ENCODE peak calls at places on chromosome 13, in four cellular contexts. R is K562, T is HEK293T, M is GM12878. G is an unnamed sample.

GRCh38 chr13:99505814-99506269 is 4.6 kb downstream of the TM9SF2 start:
- DNase-seq in M (no peak), T (no peak), R (no peak), G (no peak)

GRCh38 chr13:79503069-79503468 is 22.1 kb downstream of the NDFIP2 start:
- DNase-seq in R (no peak), T (no peak), M (no peak), G (no peak)

GRCh38 chr13:103067751-103068563 is 1.7 kb upstream of the SLC10A2 start:
- DNase-seq in R (no peak), T (no peak), M (peak), G (no peak)

GRCh38 chr13:45630791-45631190 is 15.3 kb upstream of the ERICH6B start:
- DNase-seq in M (no peak), T (no peak), R (no peak), G (no peak)

GRCh38 chr13:46666727-46667456 is 113.9 kb downstream of the LRCH1 start:
- DNase-seq in R (no peak), M (no peak), T (peak), G (no peak)

GRCh38 chr13:80924596-80924995 is 583.7 kb upstream of the SPRY2 start:
- DNase-seq in T (no peak), R (no peak), M (no peak), G (no peak)

GRCh38 chr13:104017317-104017716 is 951.1 kb upstream of the SLC10A2 start:
- DNase-seq in M (no peak), R (no peak), T (no peak), G (no peak)

GRCh38 chr13:100363351-100363750 is 225.2 kb downstream of the GGACT start:
- DNase-seq in R (no peak), M (no peak), T (no peak), G (no peak)

GRCh38 chr13:108031859-108032258 is 183.5 kb downstream of the LIG4 start:
- DNase-seq in T (no peak), R (no peak), M (no peak), G (no peak)

GRCh38 chr13:51786425-51787010 is 17.4 kb downstream of the DHRS12 start:
- DNase-seq in M (no peak), T (no peak), R (no peak), G (no peak)

GRCh38 chr13:52001120-52001731 is 10.0 kb downstream of the ATP7B start:
- DNase-seq in M (no peak), R (peak), T (peak), G (peak)

GRCh38 chr13:31742102-31742695 is 2.9 kb downstream of the RXFP2 start:
- DNase-seq in R (peak), M (peak), T (peak), G (peak)

GRCh38 chr13:108700421-108701170 is 71.2 kb downstream of the MYO16 start:
- DNase-seq in M (no peak), T (no peak), R (no peak), G (no peak)

GRCh38 chr13:99886706-99887105 is 84.9 kb downstream of the ZIC5 start:
- DNase-seq in M (no peak), R (no peak), T (no peak), G (no peak)

GRCh38 chr13:32733685-32734084 is 147.4 kb downstream of the PDS5B start:
- DNase-seq in T (no peak), R (no peak), M (no peak), G (no peak)

GRCh38 chr13:94272038-94272437 is 207.4 kb downstream of the DCT start:
- DNase-seq in M (no peak), R (no peak), T (no peak), G (no peak)

GRCh38 chr13:98508280-98509074 is 68.4 kb downstream of the STK24 start:
- DNase-seq in T (no peak), M (no peak), R (no peak), G (peak)

GRCh38 chr13:30866692-30867669 is 39.1 kb upstream of the MEDAG start:
- DNase-seq in T (no peak), R (no peak), M (no peak), G (no peak)

GRCh38 chr13:32165791-32166190 is 134.2 kb downstream of the FRY start:
- DNase-seq in T (no peak), M (no peak), R (no peak), G (no peak)

GRCh38 chr13:40589285-40590109 is 76.9 kb downstream of the FOXO1 start:
- DNase-seq in T (no peak), M (peak), R (no peak), G (peak)

GRCh38 chr13:31930901-31931522 is 100.6 kb upstream of the FRY start:
- DNase-seq in T (no peak), M (peak), R (no peak), G (no peak)

GRCh38 chr13:50468849-50469669 is 374.4 kb downstream of the DLEU7 start:
- DNase-seq in R (peak), M (no peak), T (no peak), G (no peak)

GRCh38 chr13:40666905-40667621 is 622 bp upstream of the FOXO1 start:
- DNase-seq in R (peak), T (peak), M (no peak), G (peak)

GRCh38 chr13:18235756-18236527 is 945.7 kb downstream of the TUBA3C start:
- DNase-seq in T (no peak), R (no peak), M (no peak), G (no peak)

GRCh38 chr13:95020298-95020987 is 280.8 kb downstream of the ABCC4 start:
- DNase-seq in M (no peak), T (no peak), R (no peak), G (no peak)

GRCh38 chr13:88085036-88085435 is 413.9 kb downstream of the SLITRK5 start:
- DNase-seq in R (no peak), M (no peak), T (no peak), G (no peak)

GRCh38 chr13:32863596-32863995 is 152.6 kb upstream of the KL start:
- DNase-seq in R (no peak), M (no peak), T (no peak), G (no peak)

GRCh38 chr13:108850706-108851105 is 221.3 kb downstream of the MYO16 start:
- DNase-seq in M (no peak), R (no peak), T (no peak), G (no peak)

GRCh38 chr13:32736648-32737047 is 150.4 kb downstream of the PDS5B start:
- DNase-seq in M (no peak), T (no peak), R (no peak), G (no peak)

GRCh38 chr13:73231456-73231855 is 172.7 kb downstream of the KLF5 start:
- DNase-seq in R (no peak), T (no peak), M (no peak), G (no peak)

GRCh38 chr13:40618581-40619478 is 47.6 kb downstream of the FOXO1 start:
- DNase-seq in M (no peak), R (no peak), T (no peak), G (no peak)

GRCh38 chr13:41064493-41064892 is 3.2 kb downstream of the WBP4 start:
- DNase-seq in T (no peak), R (no peak), M (no peak), G (no peak)

GRCh38 chr13:45737571-45738002 is 35.5 kb downstream of the CBY2 start:
- DNase-seq in T (peak), R (peak), M (no peak), G (no peak)

GRCh38 chr13:39451860-39452301 is 151.1 kb downstream of the LHFPL6 start:
- DNase-seq in R (no peak), T (no peak), M (no peak), G (no peak)

GRCh38 chr13:91531646-91532045 is 133.2 kb downstream of the GPC5 start:
- DNase-seq in R (no peak), T (no peak), M (no peak), G (no peak)

GRCh38 chr13:41327994-41328778 is 17.1 kb downstream of the NAA16 start:
- DNase-seq in R (no peak), T (no peak), M (no peak), G (no peak)

GRCh38 chr13:73987618-73988017 is 146.6 kb downstream of the KLF12 start:
- DNase-seq in T (no peak), R (no peak), M (no peak), G (no peak)

DNA sequence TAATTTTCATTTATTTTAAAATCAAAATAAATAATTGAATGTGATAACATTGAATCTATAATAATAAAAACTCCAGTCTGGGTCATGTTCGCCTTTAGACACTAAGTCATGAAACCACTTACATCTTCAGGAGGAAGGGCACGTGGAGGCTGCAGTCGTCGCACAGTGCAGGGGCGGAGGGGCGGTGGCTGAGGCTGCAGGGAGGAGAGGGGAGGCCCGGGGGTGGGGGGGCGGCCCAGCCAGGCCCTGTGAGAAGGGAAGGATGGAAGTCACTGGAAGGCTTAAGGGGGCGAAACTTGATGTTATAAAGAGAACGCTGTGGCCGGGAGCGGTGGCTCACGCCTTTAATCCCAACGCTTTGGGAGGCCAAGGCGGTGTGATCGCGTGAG is 14.9 kb upstream of the LATS2 start:
- DNase-seq in R (no peak), T (no peak), M (no peak), G (no peak)
- TF ChIP-seq TARDBP in R (no peak), T (no peak), M (no peak), G (no peak)

DNA sequence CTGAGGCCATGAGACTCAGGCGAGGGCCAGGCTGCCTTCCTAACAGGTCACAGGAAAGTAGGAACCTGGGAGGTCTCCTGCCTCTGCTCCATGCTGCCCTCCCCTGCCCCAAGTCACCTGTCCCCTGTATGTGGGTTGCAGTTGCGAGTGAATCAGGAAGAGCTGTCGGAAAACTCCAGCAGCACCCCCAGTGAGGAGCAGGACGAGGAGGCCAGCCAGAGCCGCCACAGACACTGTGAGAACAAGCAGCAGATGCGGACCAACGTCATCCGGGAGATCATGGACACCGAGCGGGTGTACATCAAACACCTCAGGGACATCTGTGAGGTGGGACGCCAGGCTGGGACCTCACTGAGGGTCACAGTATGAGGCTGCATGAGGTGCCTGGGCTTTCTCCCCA is 22.8 kb upstream of the C1QTNF9 start:
- DNase-seq in M (no peak), R (no peak), T (no peak), G (no peak)
- TF ChIP-seq TARDBP in M (no peak), R (no peak), T (no peak), G (no peak)

GRCh38 chr13:112955271-112955937 is 13.6 kb upstream of the MCF2L start:
- DNase-seq in T (no peak), M (no peak), R (no peak), G (no peak)

GRCh38 chr13:112958127-112958989 is 10.7 kb upstream of the MCF2L start:
- DNase-seq in R (no peak), T (no peak), M (no peak), G (no peak)

GRCh38 chr13:112955956-112956355 is 13.1 kb upstream of the MCF2L start:
- DNase-seq in R (no peak), T (no peak), M (no peak), G (no peak)

GRCh38 chr13:112956516-112957294 is 12.3 kb upstream of the MCF2L start:
- DNase-seq in R (no peak), M (no peak), T (no peak), G (peak)

DNA sequence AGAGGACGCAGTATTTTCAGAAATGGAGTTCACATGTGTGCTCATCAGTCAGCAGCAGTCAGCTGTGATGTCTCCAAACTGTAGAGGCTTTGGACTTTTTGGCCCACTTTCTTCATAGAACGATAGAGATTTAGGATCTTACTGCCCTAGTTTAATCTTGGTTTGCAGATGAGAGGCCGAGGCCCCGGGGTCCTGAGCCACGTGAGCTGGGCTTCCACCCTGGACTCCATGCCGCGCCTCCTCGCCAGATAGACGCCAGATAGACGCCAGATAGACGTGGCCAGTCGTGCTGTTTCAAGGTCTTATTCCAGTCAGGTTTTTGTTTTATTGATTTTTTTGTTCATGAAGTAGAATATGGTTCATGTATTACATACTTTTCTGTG is 11.7 kb upstream of the MCF2L start:
- DNase-seq in R (no peak), T (no peak), M (no peak), G (no peak)
- TF ChIP-seq TARDBP in R (no peak), T (no peak), M (no peak), G (no peak)

GRCh38 chr13:110607675-110608224 is 7.6 kb upstream of the NAXD start:
- DNase-seq in M (no peak), T (no peak), R (no peak), G (no peak)
- TF ChIP-seq TARDBP in M (no peak), T (no peak), R (no peak), G (no peak)